ENCODE peak calls at places on chromosome 9, in four cellular contexts. K is GM12878, B is K562, Z is HL-60. C is an unnamed sample.

GRCh38 chr9:81976351-81976750 is 12.2 kb upstream of the SPATA31D1 start:
- DNase-seq in K (no peak), B (no peak), Z (no peak), C (no peak)

GRCh38 chr9:26904671-26905070 is 12.1 kb upstream of the CAAP1 start:
- DNase-seq in K (no peak), B (no peak), Z (no peak), C (no peak)

GRCh38 chr9:101232405-101232977 is 152.3 kb downstream of the BAAT start:
- DNase-seq in K (no peak), B (no peak), Z (no peak), C (no peak)

GRCh38 chr9:20321683-20322082 is 300.6 kb downstream of the MLLT3 start:
- DNase-seq in K (no peak), B (no peak), Z (no peak), C (no peak)

GRCh38 chr9:22469928-22470544 is 23.4 kb downstream of the DMRTA1 start:
- DNase-seq in K (peak), B (no peak), Z (peak), C (no peak)

GRCh38 chr9:79522793-79523192 is 49.0 kb upstream of the TLE4 start:
- DNase-seq in K (no peak), B (no peak), Z (no peak), C (no peak)

GRCh38 chr9:112487799-112488345 is 1.2 kb downstream of the KIAA1958 start:
- DNase-seq in K (no peak), B (peak), Z (no peak), C (no peak)

GRCh38 chr9:134553061-134553891 is 88.3 kb upstream of the COL5A1 start:
- DNase-seq in K (no peak), B (no peak), Z (no peak), C (no peak)

DNA sequence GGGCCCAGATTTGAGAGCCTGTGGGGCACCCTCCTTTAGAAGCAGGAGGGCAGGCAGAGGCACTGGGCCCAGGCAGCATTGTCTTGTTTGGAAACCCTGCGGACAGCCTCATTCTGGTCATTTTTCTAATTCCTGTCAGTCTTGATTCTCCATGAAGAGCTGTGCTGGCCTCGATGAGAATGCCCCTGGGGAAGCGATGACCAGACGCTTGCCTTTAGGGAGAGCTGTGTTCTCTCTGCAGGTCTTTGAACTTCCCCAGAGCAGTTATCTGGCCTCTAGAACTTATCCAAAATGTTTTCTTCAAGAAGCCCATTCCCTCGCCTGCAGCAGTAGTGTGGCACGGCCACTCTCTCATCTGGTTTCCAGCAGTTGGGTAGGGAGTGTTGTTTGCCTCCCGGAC is 117.8 kb upstream of the PTCH1 start:
- DNase-seq in K (no peak), B (no peak), Z (no peak), C (no peak)
- TF ChIP-seq SPI1 in K (no peak), B (no peak), Z (no peak), C (no peak)

DNA sequence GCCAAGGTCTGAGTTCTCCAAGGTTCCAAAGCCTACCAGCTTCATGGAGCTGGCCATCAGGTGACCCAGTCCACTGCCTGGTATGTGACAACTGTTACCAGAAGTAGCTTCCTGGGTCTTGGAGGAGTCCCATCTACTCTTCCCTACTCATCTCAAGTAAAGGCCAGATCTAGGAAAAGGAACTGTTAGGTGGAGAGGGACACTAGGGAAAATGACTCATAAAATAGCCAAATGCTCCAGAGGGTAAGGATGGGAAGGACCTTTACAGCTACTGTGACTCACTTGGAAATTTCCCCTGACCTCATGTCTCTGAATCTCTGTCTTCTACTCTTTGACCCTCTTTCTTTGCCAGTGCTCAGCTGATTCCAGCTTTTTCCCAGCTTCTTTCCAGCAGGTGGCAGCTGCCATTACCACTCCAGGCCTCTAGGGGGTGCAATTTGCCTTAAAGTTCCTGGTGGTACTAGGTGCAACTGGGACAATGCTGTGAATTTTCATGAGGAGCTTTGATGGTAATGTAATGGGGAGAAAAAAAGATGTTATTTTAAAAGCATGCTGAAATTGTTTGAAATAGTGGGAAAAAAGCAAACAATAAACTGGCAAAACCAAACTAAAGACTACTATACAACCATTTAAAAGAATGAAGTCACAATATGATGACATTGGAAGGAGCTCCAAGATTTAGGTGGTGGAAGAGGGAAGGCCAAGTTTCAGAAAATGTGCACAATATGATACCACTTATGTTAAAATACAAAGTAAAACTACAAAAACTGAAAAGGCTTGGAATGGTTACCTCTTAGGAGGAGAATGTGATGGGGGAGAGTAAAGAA is 27.1 kb upstream of the MYORG start:
- DNase-seq in K (no peak), B (peak), Z (peak), C (no peak)
- TF ChIP-seq SPI1 in K (no peak), B (no peak), Z (no peak), C (no peak)

DNA sequence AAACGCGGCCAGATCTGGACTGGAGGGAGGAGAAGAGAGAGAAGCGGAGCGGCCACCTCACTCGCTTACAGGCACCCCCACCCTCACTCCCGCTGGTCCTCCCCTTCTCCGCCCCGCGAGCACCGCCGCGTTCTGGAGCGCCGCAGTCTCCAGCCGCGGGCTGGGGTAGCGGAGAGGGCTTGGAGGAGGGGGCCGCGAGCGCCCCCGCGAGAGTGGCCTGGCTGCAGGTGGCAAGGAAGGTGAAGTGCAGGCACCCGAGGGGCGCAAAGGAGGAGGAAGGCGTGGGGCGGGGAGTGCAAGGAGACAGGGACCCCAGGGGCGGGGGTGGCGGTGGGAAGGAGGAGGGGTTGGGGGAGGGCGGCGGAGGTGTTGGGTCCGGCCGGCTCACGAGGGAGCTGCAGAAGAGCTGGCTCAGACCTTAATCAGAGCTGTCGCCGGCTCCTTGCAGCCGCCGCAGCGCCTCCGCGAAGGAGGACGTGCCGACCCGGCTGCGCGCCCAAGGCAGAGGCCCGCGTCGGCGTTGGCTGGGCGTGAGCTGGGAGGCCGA is at the start of gene DMRT3:
- DNase-seq in K (no peak), B (no peak), Z (no peak), C (no peak)
- TF ChIP-seq SPI1 in K (no peak), B (no peak), Z (no peak), C (no peak)

GRCh38 chr9:126849811-126850210 is 10.6 kb upstream of the ZBTB34 start:
- DNase-seq in K (no peak), B (no peak), Z (no peak), C (no peak)
- TF ChIP-seq SPI1 in K (no peak), B (no peak), Z (no peak), C (no peak)

GRCh38 chr9:23590601-23591000 is 235.4 kb downstream of the ELAVL2 start:
- DNase-seq in K (no peak), B (no peak), Z (no peak), C (no peak)
- TF ChIP-seq SPI1 in K (no peak), B (no peak), Z (no peak), C (no peak)

GRCh38 chr9:110669439-110669838 is 848 bp downstream of the MUSK start:
- DNase-seq in K (no peak), B (no peak), Z (no peak), C (no peak)
- TF ChIP-seq SPI1 in K (no peak), B (no peak), Z (no peak), C (no peak)

GRCh38 chr9:83199240-83199639 is 136.3 kb upstream of the RASEF start:
- DNase-seq in K (no peak), B (no peak), Z (peak), C (no peak)
- TF ChIP-seq SPI1 in K (no peak), B (no peak), Z (no peak), C (no peak)

DNA sequence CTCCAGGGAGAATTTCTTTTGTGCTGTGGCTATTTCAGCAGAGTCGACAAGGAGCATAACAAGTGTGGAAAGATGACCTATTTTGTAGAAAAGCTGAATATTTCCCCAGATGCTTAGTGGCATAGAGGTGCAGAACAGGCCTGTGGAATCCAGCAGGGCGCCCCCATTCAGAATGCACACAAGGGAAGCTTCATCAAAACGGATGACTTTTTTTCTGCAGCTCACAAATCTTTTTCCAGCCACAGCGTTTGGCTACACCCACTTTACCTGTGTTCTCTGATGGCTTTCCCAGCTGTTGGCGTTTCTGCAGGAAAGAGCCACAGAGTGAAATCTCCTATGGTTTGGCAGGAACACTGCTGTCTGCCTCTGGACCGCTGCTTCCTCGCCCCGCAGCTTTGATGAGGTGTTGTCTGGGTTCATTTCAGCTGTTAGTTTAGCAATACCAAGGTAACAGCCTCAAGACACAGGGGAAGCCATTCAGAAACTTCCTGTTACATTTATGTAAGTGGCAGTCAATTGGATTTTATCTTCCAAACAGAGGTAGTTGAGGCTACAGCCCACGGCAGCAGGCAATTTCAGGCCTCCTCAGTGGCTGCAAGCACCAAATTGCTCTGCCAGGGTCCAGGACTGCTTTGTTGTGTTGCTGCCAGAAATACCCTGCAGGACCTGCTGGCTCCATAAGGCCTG is 96.5 kb downstream of the MVB12B start:
- DNase-seq in K (no peak), B (no peak), Z (peak), C (no peak)
- TF ChIP-seq SPI1 in K (no peak), B (no peak), Z (no peak), C (no peak)

DNA sequence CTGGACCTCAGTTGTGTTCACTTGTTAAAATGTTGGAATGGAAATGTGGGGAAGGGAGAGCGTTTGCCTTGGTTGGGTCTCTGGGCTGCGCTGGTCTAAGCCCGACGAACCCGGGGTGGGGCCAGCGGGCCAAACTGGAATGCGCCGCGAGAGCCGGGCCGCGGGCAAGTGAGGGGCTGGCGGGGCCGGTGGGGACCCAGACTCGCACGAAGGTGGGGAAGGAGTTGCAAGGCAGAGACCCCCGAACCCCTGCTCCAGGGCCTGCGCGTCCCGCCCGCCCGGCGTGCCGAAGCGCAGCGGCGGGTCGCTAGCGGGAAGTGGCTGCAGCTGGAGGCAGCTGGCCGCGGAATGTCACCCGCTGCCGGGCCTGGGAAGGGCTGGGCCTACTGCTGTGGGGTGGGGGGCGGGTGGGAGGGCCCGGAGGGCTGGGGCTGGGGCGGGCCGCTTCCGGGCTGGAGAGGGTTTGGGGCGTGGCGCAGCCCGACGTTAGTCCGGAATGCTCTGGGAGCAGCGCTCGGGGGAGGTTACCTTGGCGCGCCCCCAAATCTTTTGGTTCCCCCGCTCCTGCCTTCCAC is 84.8 kb downstream of the DAB2IP start:
- DNase-seq in K (no peak), B (no peak), Z (no peak), C (no peak)
- TF ChIP-seq SPI1 in K (no peak), B (no peak), Z (no peak), C (no peak)

C was measured in GM12891.